ENCODE peak calls at places on chromosome 2, in nine cellular contexts. T, A, D, N, K, O, V, C and L are unnamed samples.
A peak's percentile ranks its signal among the peaks of the same experiment; 100 is the strongest.

GRCh38 chr2:172083725-172084483 is 1.4 kb upstream of the DLX1 start:
- DNase-seq in T (no peak), A (no peak), D (no peak), N (no peak), K (no peak), O (no peak), V (no peak), C (no peak), L (peak; percentile 69)

GRCh38 chr2:185417111-185417510 is 321.5 kb upstream of the FSIP2 start:
- DNase-seq in T (no peak), A (no peak), D (no peak), N (no peak), K (no peak), O (no peak), V (no peak), C (no peak), L (no peak)

GRCh38 chr2:37870829-37871228 is 54.3 kb upstream of the RMDN2 start:
- DNase-seq in T (no peak), A (no peak), D (no peak), N (no peak), K (no peak), O (no peak), V (no peak), C (peak; percentile 77), L (no peak)

GRCh38 chr2:70523996-70524965 is 29.3 kb downstream of the TGFA start:
- DNase-seq in T (peak; percentile 95), A (no peak), D (peak; percentile 81), N (peak; percentile 61), K (peak; percentile 76), O (no peak), V (peak; percentile 77), C (no peak), L (no peak)

GRCh38 chr2:201280191-201281040 is 20.1 kb downstream of the CASP8 start:
- DNase-seq in T (no peak), A (no peak), D (no peak), N (no peak), K (no peak), O (no peak), V (no peak), C (no peak), L (no peak)

GRCh38 chr2:127187831-127188230 is 32.3 kb downstream of the CYP27C1 start:
- DNase-seq in T (peak; percentile 38), A (peak; percentile 70), D (no peak), N (no peak), K (no peak), O (no peak), V (no peak), C (peak; percentile 56), L (no peak)

GRCh38 chr2:242038928-242039341 is 169.4 kb downstream of the RTP5 start:
- DNase-seq in T (no peak), A (peak; percentile 58), D (peak; percentile 13), N (no peak), K (no peak), O (no peak), V (no peak), C (no peak), L (no peak)

GRCh38 chr2:129661942-129662341 is 317.5 kb upstream of the RAB6C start:
- DNase-seq in T (no peak), A (no peak), D (no peak), N (no peak), K (no peak), O (no peak), V (no peak), C (no peak), L (no peak)

GRCh38 chr2:96315400-96316071 is 9.6 kb upstream of the ITPRIPL1 start:
- DNase-seq in T (no peak), A (no peak), D (peak; percentile 75), N (no peak), K (peak; percentile 39), O (no peak), V (no peak), C (no peak), L (no peak)

GRCh38 chr2:143083636-143084035 is 45.6 kb upstream of the ARHGAP15 start:
- DNase-seq in T (no peak), A (no peak), D (no peak), N (no peak), K (no peak), O (no peak), V (no peak), C (no peak), L (no peak)

GRCh38 chr2:68115965-68116364 is 41.7 kb upstream of the PNO1 start:
- DNase-seq in T (no peak), A (no peak), D (no peak), N (peak; percentile 58), K (no peak), O (no peak), V (no peak), C (no peak), L (no peak)

GRCh38 chr2:164479460-164479859 is 141.8 kb downstream of the GRB14 start:
- DNase-seq in T (no peak), A (no peak), D (no peak), N (no peak), K (peak; percentile 64), O (peak; percentile 29), V (no peak), C (no peak), L (no peak)

GRCh38 chr2:85095094-85095493 is 38.1 kb upstream of the TCF7L1 start:
- DNase-seq in T (no peak), A (no peak), D (no peak), N (no peak), K (no peak), O (no peak), V (no peak), C (no peak), L (no peak)

GRCh38 chr2:188984680-188985079 is 10.5 kb downstream of the COL3A1 start:
- DNase-seq in T (no peak), A (no peak), D (no peak), N (no peak), K (peak; percentile 74), O (peak; percentile 30), V (no peak), C (no peak), L (no peak)

GRCh38 chr2:9094117-9094516 is 90.6 kb upstream of the MBOAT2 start:
- DNase-seq in T (no peak), A (no peak), D (no peak), N (no peak), K (no peak), O (no peak), V (no peak), C (no peak), L (no peak)

DNA sequence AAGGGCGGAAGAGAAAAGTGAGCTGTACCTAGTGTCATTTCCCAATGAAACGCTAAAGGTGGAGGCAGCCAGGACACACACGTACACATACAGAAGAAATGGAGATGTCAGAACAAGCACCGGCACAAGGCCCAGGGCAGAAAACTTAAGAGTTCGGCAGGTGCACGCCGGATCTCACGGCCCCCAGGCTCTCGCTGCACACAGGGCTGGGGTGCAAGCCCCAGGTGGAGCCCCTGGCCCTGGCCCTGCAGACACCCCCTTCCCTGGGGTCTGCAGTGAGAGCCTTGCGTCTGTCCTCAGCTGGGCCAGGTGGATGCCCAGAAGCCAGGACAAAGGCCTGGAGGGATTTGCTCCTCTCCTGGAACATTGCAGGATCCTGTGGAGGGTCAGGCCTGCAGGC is 36.7 kb downstream of the AQP12A start:
- DNase-seq in T (no peak), A (no peak), D (no peak), N (no peak), K (no peak), O (no peak), V (no peak), C (no peak), L (no peak)
- H3K4me1 ChIP-seq in T (no peaks in the 10 kb centered on the region), A (no peaks in the 10 kb centered on the region), D (no peaks in the 10 kb centered on the region), N (no peaks in the 10 kb centered on the region), K (no peaks in the 10 kb centered on the region), O (no peaks in the 10 kb centered on the region), V (no peaks in the 10 kb centered on the region), C (no peaks in the 10 kb centered on the region), L (no peaks in the 10 kb centered on the region)

DNA sequence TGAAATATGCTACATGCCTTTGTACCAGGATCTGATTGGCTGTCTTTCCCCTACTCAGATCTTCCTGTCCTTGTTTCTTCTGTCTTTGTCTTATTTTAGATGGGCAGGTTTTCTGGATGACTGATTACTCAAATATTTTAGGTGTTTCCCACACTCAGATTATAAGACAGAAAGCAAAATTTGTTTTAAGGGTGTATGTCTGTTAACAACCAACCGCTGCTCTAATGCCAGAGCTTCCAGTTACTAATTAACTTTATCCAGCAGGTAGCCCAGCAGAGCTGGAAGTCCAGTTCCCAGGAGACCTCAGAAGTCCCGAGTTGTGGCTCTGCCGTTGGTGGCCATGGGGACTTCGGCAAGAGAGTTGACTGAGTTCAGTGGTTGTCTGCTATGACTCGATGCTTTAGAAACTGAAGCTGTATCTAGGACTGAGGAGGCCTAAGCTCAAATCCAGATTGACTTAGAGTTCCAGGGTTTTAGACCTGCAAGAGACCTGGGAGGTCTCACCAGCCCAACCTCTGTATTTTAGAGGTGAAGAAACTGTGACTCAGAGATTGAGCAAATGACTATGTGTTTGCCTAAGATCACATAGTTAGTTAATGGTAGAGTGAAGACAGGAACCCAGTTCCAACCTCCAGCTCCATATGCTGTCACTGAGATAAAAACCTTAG is 7.5 kb downstream of the IL1R2 start:
- DNase-seq in T (no peak), A (no peak), D (no peak), N (peak; percentile 73), K (peak; percentile 27), O (no peak), V (no peak), C (no peak), L (no peak)
- TF ChIP-seq POLR2A in T (no peak), A (no peak), D (no peak), N (peak; percentile 33), K (no peak), O (no peak), V (no peak), C (no peak), L (no peak)

DNA sequence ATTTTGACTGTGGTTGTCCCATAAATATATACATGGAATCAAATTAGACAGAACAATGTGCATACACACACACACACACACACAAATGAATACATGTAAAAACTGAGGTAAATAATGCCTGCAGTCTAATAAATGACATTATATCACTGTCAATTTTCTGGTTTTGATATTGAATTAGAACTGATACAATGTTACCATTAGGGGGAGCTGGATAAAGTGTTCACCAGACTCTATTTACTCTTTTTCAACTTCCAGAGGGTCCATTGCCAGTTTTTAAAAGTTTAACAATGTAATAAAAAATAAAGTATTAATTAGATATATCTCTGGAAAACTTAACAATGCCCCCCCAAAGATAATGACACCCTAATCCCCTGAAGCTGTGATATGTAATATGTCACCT is 1666.8 kb upstream of the TMEFF2 start:
- DNase-seq in T (no peak), A (no peak), D (no peak), N (no peak), K (no peak), O (no peak), V (no peak), C (no peak), L (no peak)
- TF ChIP-seq CTCF in T (no peak), A (no peak), D (no peak), N (no peak), K (peak; percentile 31), O (no peak), V (no peak), C (no peak), L (no peak)

GRCh38 chr2:57862727-57863126 is 183.9 kb upstream of the VRK2 start:
- DNase-seq in T (no peak), A (no peak), D (no peak), N (no peak), K (peak; percentile 10), O (no peak), V (no peak), C (no peak), L (no peak)
- H3K4me1 ChIP-seq in T (no peaks in the 10 kb centered on the region), A (no peaks in the 10 kb centered on the region), D (no peaks in the 10 kb centered on the region), N (no peaks in the 10 kb centered on the region), K (peaks cover 38% of the 10 kb centered on the region), O (no peaks in the 10 kb centered on the region), V (no peaks in the 10 kb centered on the region), C (no peaks in the 10 kb centered on the region), L (no peaks in the 10 kb centered on the region)